ENCODE peak calls at places on chromosomes 5 and 9, in four cellular contexts. R is astrocyte, Z is PC-3, M is neuronal stem cell. E is an unnamed sample.

GRCh38 chr5:147613359-147613758 is 103.5 kb upstream of the DPYSL3 start:
- DNase-seq in R (peak; percentile 71), Z (peak; percentile 77), M (no peak), E (no peak)

GRCh38 chr5:113678924-113679575 is 165.6 kb downstream of the YTHDC2 start:
- DNase-seq in R (peak; percentile 16), Z (peak; percentile 70), M (peak; percentile 69), E (no peak)

GRCh38 chr5:102561894-102562760 is 63.3 kb upstream of the SLCO6A1 start:
- DNase-seq in R (no peak), Z (peak; percentile 71), M (peak; percentile 27), E (peak; percentile 30)

GRCh38 chr5:172235827-172236749 is 42.1 kb downstream of the EFCAB9 start:
- DNase-seq in R (no peak), Z (no peak), M (no peak), E (no peak)

GRCh38 chr9:29039258-29039657 is 1466.0 kb upstream of the C9orf72 start:
- DNase-seq in R (peak; percentile 6), Z (peak; percentile 58), M (no peak), E (no peak)

GRCh38 chr9:3992924-3993323 is 306.9 kb downstream of the GLIS3 start:
- DNase-seq in R (peak; percentile 46), Z (no peak), M (no peak), E (no peak)

GRCh38 chr5:98643544-98643943 is 129.9 kb upstream of the RGMB start:
- DNase-seq in R (no peak), Z (no peak), M (no peak), E (no peak)

GRCh38 chr9:32487981-32488380 is 38.0 kb downstream of the RIGI start:
- DNase-seq in R (peak; percentile 72), Z (no peak), M (no peak), E (no peak)

GRCh38 chr9:134330590-134330989 is 4.3 kb downstream of the RXRA start:
- DNase-seq in R (no peak), Z (no peak), M (no peak), E (no peak)

GRCh38 chr5:160306711-160307110 is 5.7 kb downstream of the CCNJL start:
- DNase-seq in R (no peak), Z (no peak), M (no peak), E (no peak)

GRCh38 chr9:84897362-84898094 is 228.0 kb downstream of the NTRK2 start:
- DNase-seq in R (no peak), Z (no peak), M (no peak), E (no peak)

GRCh38 chr9:98326402-98327248 is 71.2 kb upstream of the TBC1D2 start:
- DNase-seq in R (peak; percentile 66), Z (no peak), M (no peak), E (no peak)

GRCh38 chr5:122222580-122222979 is 89.5 kb upstream of the SNCAIP start:
- DNase-seq in R (no peak), Z (no peak), M (no peak), E (no peak)

GRCh38 chr9:70261131-70261870 is 2.5 kb downstream of the SMC5 start:
- DNase-seq in R (peak; percentile 9), Z (peak; percentile 52), M (no peak), E (no peak)

GRCh38 chr5:73451218-73452130 is 2.9 kb upstream of the FOXD1 start:
- DNase-seq in R (no peak), Z (peak; percentile 60), M (no peak), E (no peak)

GRCh38 chr9:124202447-124202971 is 55.2 kb upstream of the NEK6 start:
- DNase-seq in R (no peak), Z (no peak), M (no peak), E (no peak)

GRCh38 chr5:7795311-7795710 is 55.6 kb downstream of the CFAP90 start:
- DNase-seq in R (no peak), Z (no peak), M (no peak), E (no peak)

GRCh38 chr9:115276621-115277020 is 158.7 kb upstream of the TNC start:
- DNase-seq in R (peak; percentile 79), Z (no peak), M (no peak), E (no peak)

GRCh38 chr9:125558453-125559084 is 148.4 kb downstream of the MAPKAP1 start:
- DNase-seq in R (peak; percentile 60), Z (peak; percentile 70), M (peak; percentile 66), E (peak; percentile 78)

GRCh38 chr9:123925161-123925560 is 4.8 kb downstream of the DENND1A start:
- DNase-seq in R (no peak), Z (peak; percentile 43), M (no peak), E (no peak)

GRCh38 chr5:208449-209114 is 9.4 kb downstream of the CCDC127 start:
- DNase-seq in R (no peak), Z (no peak), M (no peak), E (no peak)

GRCh38 chr9:92522983-92523970 is 12.5 kb downstream of the ECM2 start:
- DNase-seq in R (no peak), Z (no peak), M (no peak), E (no peak)

GRCh38 chr5:95773325-95774059 is 42.4 kb downstream of the RHOBTB3 start:
- DNase-seq in R (peak; percentile 94), Z (peak; percentile 68), M (no peak), E (no peak)

GRCh38 chr5:93107828-93108520 is 473.0 kb downstream of the NR2F1-AS1 start:
- DNase-seq in R (no peak), Z (no peak), M (no peak), E (no peak)

GRCh38 chr9:79776581-79776980 is 204.8 kb downstream of the TLE4 start:
- DNase-seq in R (peak; percentile 75), Z (peak; percentile 54), M (no peak), E (no peak)

GRCh38 chr9:13139641-13140171 is 139.8 kb downstream of the MPDZ start:
- DNase-seq in R (peak; percentile 86), Z (peak; percentile 82), M (peak; percentile 26), E (peak; percentile 22)
- H3K4me1 ChIP-seq in R (peaks cover 18% of the 10 kb centered on the region), Z (peaks cover 30% of the 10 kb centered on the region), M (peaks cover 34% of the 10 kb centered on the region), E (peaks cover 3% of the 10 kb centered on the region)

GRCh38 chr9:109496126-109496707 is 1.9 kb downstream of the PTPN3 start:
- DNase-seq in R (no peak), Z (no peak), M (no peak), E (no peak)
- H3K9ac ChIP-seq in R (no peak overlapping the region), Z (no peak overlapping the region), M (no peak overlapping the region), E (no peak overlapping the region)

GRCh38 chr5:141511771-141512325 is 23.0 kb downstream of the PCDHGC5 start:
- DNase-seq in R (no peak), Z (no peak), M (no peak), E (no peak)

GRCh38 chr5:141512390-141513020 is 23.6 kb downstream of the PCDHGC5 start:
- DNase-seq in R (peak; percentile 33), Z (peak; percentile 55), M (peak; percentile 65), E (peak; percentile 74)

GRCh38 chr5:141510160-141510559 is 21.3 kb downstream of the PCDHGC5 start:
- DNase-seq in R (no peak), Z (no peak), M (no peak), E (no peak)

GRCh38 chr5:141513021-141513626 is 24.2 kb downstream of the PCDHGC5 start:
- DNase-seq in R (peak; percentile 60), Z (no peak), M (peak; percentile 70), E (no peak)

GRCh38 chr5:141510850-141511718 is 22.2 kb downstream of the PCDHGC5 start:
- DNase-seq in R (no peak), Z (no peak), M (no peak), E (no peak)
- H3K4me1 ChIP-seq in R (peaks cover 66% of the 10 kb centered on the region), Z (peaks cover 13% of the 10 kb centered on the region), M (peaks cover 49% of the 10 kb centered on the region), E (peaks cover 16% of the 10 kb centered on the region)

GRCh38 chr5:53029608-53030007 is 40.5 kb downstream of the ITGA2 start:
- DNase-seq in R (no peak), Z (peak; percentile 60), M (no peak), E (no peak)

GRCh38 chr5:53030828-53031425 is 41.8 kb downstream of the ITGA2 start:
- DNase-seq in R (no peak), Z (no peak), M (no peak), E (no peak)

GRCh38 chr5:53034832-53035231 is 45.7 kb downstream of the ITGA2 start:
- DNase-seq in R (no peak), Z (no peak), M (no peak), E (no peak)

GRCh38 chr5:53032188-53032587 is 43.0 kb downstream of the ITGA2 start:
- DNase-seq in R (no peak), Z (no peak), M (no peak), E (no peak)

DNA sequence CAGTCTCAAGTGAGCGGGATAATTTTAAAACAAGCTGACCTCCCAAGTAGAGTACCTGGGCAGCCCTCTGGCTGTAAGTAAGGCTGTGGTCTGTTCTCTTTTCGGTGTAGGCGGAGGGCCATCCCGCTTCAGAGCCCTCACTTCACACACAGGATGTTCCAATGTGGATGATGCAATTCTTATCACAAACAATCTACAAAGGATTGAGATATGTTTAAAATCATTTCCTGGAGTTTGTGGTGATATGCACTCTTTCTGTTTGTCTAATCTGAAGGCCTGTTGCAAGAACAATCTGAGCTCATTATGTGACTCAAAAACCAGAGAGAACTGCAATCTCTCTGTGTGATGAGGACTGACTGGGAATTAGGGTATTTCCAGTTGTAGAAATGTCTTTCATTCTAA is 42.5 kb downstream of the ITGA2 start:
- DNase-seq in R (peak; percentile 95), Z (peak; percentile 55), M (no peak), E (no peak)
- H3K9ac ChIP-seq in R (peak overlapping the region; percentile 58), Z (peak overlapping the region; percentile 26), M (no peak overlapping the region), E (no peak overlapping the region)

GRCh38 chr9:7973123-7973522 is 173.5 kb upstream of the DMAC1 start:
- DNase-seq in R (no peak), Z (no peak), M (no peak), E (no peak)
- H3K4me1 ChIP-seq in R (peaks cover 4% of the 10 kb centered on the region), Z (no peaks in the 10 kb centered on the region), M (no peaks in the 10 kb centered on the region), E (no peaks in the 10 kb centered on the region)

DNA sequence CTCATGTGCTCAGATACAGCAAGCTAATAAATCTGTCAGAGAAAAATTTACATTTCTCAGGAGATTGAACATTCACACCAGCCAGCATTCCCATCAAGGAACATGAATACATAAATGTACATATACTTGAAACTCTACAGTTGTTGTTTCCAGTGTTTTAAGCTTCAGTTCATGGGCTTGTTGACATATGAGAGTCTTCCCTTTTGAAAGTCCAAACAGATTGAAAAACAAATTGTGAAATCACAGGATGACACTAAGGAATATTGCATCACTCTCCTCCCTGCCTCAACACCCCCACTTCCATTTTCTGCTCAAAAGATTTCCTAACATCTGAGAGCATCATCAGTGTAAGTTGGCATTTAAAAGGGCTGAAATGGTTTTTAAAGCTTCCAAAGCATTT is 81.7 kb downstream of the ARRDC3 start:
- DNase-seq in R (no peak), Z (no peak), M (no peak), E (no peak)
- H3K9ac ChIP-seq in R (no peak overlapping the region), Z (no peak overlapping the region), M (no peak overlapping the region), E (no peak overlapping the region)

GRCh38 chr9:113018247-113018646 is 6.3 kb upstream of the ZNF883 start:
- DNase-seq in R (no peak), Z (no peak), M (no peak), E (no peak)
- H3K4me1 ChIP-seq in R (no peaks in the 10 kb centered on the region), Z (no peaks in the 10 kb centered on the region), M (no peaks in the 10 kb centered on the region), E (no peaks in the 10 kb centered on the region)

GRCh38 chr5:120140510-120140909 is 323.6 kb upstream of the PRR16 start:
- DNase-seq in R (no peak), Z (no peak), M (no peak), E (no peak)

GRCh38 chr5:120134944-120135343 is 329.2 kb upstream of the PRR16 start:
- DNase-seq in R (no peak), Z (no peak), M (no peak), E (no peak)

GRCh38 chr5:120137582-120137981 is 326.5 kb upstream of the PRR16 start:
- DNase-seq in R (no peak), Z (no peak), M (no peak), E (no peak)

GRCh38 chr5:120139039-120139438 is 325.1 kb upstream of the PRR16 start:
- DNase-seq in R (peak; percentile 92), Z (peak; percentile 85), M (no peak), E (no peak)
- H3K9ac ChIP-seq in R (no peak overlapping the region), Z (peak overlapping the region; percentile 65), M (no peak overlapping the region), E (no peak overlapping the region)

GRCh38 chr9:131925677-131926076 is 154.0 kb downstream of the MED27 start:
- DNase-seq in R (no peak), Z (no peak), M (no peak), E (no peak)
- H3K4me1 ChIP-seq in R (peaks cover 9% of the 10 kb centered on the region), Z (no peaks in the 10 kb centered on the region), M (peaks cover 13% of the 10 kb centered on the region), E (peaks cover 3% of the 10 kb centered on the region)